ENCODE peak calls at places on chromosome 2, in five cellular contexts. J is HFF-Myc, N is ecto neural progenitor cell, S is NCI-H1092 treated with DMSO at 0.1 percent for 48 hours, V is immature natural killer cell. M is an unnamed sample.

GRCh38 chr2:149799296-149799695 is 211.7 kb upstream of the MMADHC start:
- DNase-seq in J (peak), N (no peak), S (peak), V (no peak), M (peak)

GRCh38 chr2:70948350-70949003 is 12.8 kb downstream of the ATP6V1B1 start:
- DNase-seq in J (peak), N (peak), S (peak), V (peak), M (peak)

GRCh38 chr2:27118525-27119329 is at the start of gene CGREF1:
- DNase-seq in J (no peak), N (peak), S (peak), V (no peak), M (peak)

GRCh38 chr2:166375736-166376487 is at the start of gene SCN9A:
- DNase-seq in J (no peak), N (peak), S (peak), V (no peak), M (no peak)

GRCh38 chr2:175180701-175181103 is 808 bp downstream of the ATP5MC3 start:
- DNase-seq in J (no peak), N (peak), S (peak), V (peak), M (peak)

GRCh38 chr2:221063568-221063967 is 508.5 kb downstream of the EPHA4 start:
- DNase-seq in J (no peak), N (no peak), S (no peak), V (no peak), M (no peak)

GRCh38 chr2:69013123-69013836 is at the start of gene ANTXR1:
- DNase-seq in J (peak), N (peak), S (peak), V (peak), M (peak)

GRCh38 chr2:71601136-71602114 is 148.1 kb downstream of the DYSF start:
- DNase-seq in J (no peak), N (no peak), S (no peak), V (no peak), M (no peak)

GRCh38 chr2:18501156-18501555 is 59.3 kb downstream of the RDH14 start:
- DNase-seq in J (no peak), N (no peak), S (no peak), V (no peak), M (no peak)

GRCh38 chr2:214577769-214578168 is 166.9 kb downstream of the VWC2L start:
- DNase-seq in J (no peak), N (no peak), S (no peak), V (no peak), M (no peak)

GRCh38 chr2:96928277-96928781 is 58.1 kb downstream of the FAM178B start:
- DNase-seq in J (no peak), N (no peak), S (no peak), V (no peak), M (no peak)

GRCh38 chr2:200092235-200092634 is 136.9 kb downstream of the MAIP1 start:
- DNase-seq in J (no peak), N (no peak), S (no peak), V (no peak), M (no peak)

GRCh38 chr2:72982219-72982618 is 64.9 kb downstream of the EMX1 start:
- DNase-seq in J (no peak), N (no peak), S (no peak), V (no peak), M (no peak)

GRCh38 chr2:10530607-10531239 is 82.6 kb upstream of the ODC1 start:
- DNase-seq in J (no peak), N (no peak), S (no peak), V (no peak), M (no peak)

GRCh38 chr2:38374978-38375377 is 2.1 kb downstream of the ATL2 start:
- DNase-seq in J (no peak), N (no peak), S (no peak), V (no peak), M (no peak)

GRCh38 chr2:112958428-112959108 is 19.2 kb upstream of the IL36G start:
- DNase-seq in J (peak), N (no peak), S (peak), V (peak), M (peak)

GRCh38 chr2:9498210-9498609 is 23.9 kb downstream of the IAH1 start:
- DNase-seq in J (no peak), N (no peak), S (no peak), V (no peak), M (no peak)

GRCh38 chr2:28398101-28398834 is 5.6 kb downstream of the FOSL2 start:
- DNase-seq in J (no peak), N (no peak), S (no peak), V (no peak), M (no peak)

GRCh38 chr2:7191927-7192326 is 274.7 kb downstream of the RNF144A start:
- DNase-seq in J (peak), N (no peak), S (no peak), V (no peak), M (no peak)

GRCh38 chr2:222100704-222101103 is 198.1 kb downstream of the PAX3 start:
- DNase-seq in J (no peak), N (no peak), S (no peak), V (no peak), M (no peak)

GRCh38 chr2:228649876-228650275 is 468.4 kb upstream of the SPHKAP start:
- DNase-seq in J (no peak), N (no peak), S (no peak), V (no peak), M (no peak)

GRCh38 chr2:23653326-23653725 is 268.3 kb downstream of the KLHL29 start:
- DNase-seq in J (no peak), N (no peak), S (no peak), V (no peak), M (no peak)

M was measured in cerebellar cortex.